ENCODE peak calls at places on chromosome X, in five cellular contexts. B, G, D, A and P are unnamed samples.

GRCh38 chrX:15146515-15146914 is 123.4 kb downstream of the ASB9 start:
- DNase-seq in B (no peak), A (no peak), G (peak), D (peak), P (no peak)

GRCh38 chrX:147637190-147637589 is 274.5 kb upstream of the FMR1 start:
- DNase-seq in A (no peak), D (no peak), B (no peak), G (no peak), P (no peak)

GRCh38 chrX:124619710-124620109 is 273.3 kb downstream of the SH2D1A start:
- DNase-seq in D (no peak), A (no peak), B (no peak), G (no peak), P (no peak)

GRCh38 chrX:10486373-10486772 is 134.0 kb downstream of the MID1 start:
- DNase-seq in A (no peak), D (peak), B (no peak), G (no peak), P (no peak)

GRCh38 chrX:47590984-47591383 is 8.7 kb downstream of the TIMP1 start:
- DNase-seq in A (no peak), D (no peak), G (no peak), B (no peak), P (no peak)

GRCh38 chrX:50202539-50202938 is 1.7 kb upstream of the AKAP4 start:
- DNase-seq in G (no peak), D (no peak), B (no peak), A (no peak), P (no peak)

GRCh38 chrX:150012647-150013046 is 74.4 kb upstream of the EOLA2 start:
- DNase-seq in G (no peak), A (no peak), D (peak), B (no peak), P (no peak)

GRCh38 chrX:7542566-7542965 is 300.4 kb upstream of the VCX start:
- DNase-seq in A (no peak), G (no peak), D (no peak), B (no peak), P (no peak)

GRCh38 chrX:107205770-107206696 is at the start of the genes DNAAF6 and NUP62CL:
- DNase-seq in B (peak), D (peak), G (peak), A (peak), P (no peak)

GRCh38 chrX:6954836-6955235 is 192.7 kb upstream of the STS start:
- DNase-seq in D (no peak), B (no peak), G (no peak), A (no peak), P (no peak)

GRCh38 chrX:150536455-150537116 is 31.8 kb upstream of the MTM1 start:
- DNase-seq in D (peak), G (no peak), A (no peak), B (no peak), P (no peak)

GRCh38 chrX:71292669-71293379 is 8.7 kb upstream of the ITGB1BP2 start:
- DNase-seq in B (no peak), D (no peak), G (no peak), A (no peak), P (no peak)

GRCh38 chrX:69015564-69016218 is 149.6 kb downstream of the PJA1 start:
- DNase-seq in A (no peak), B (no peak), D (peak), G (no peak), P (no peak)

GRCh38 chrX:116317409-116317808 is 119.0 kb upstream of the SLC6A14 start:
- DNase-seq in B (peak), G (no peak), D (peak), A (peak), P (no peak)

GRCh38 chrX:150150780-150151125 is 212.4 kb upstream of the MAMLD1 start:
- DNase-seq in D (no peak), A (no peak), G (no peak), B (no peak), P (no peak)

GRCh38 chrX:113929004-113929403 is 654.9 kb upstream of the HTR2C start:
- DNase-seq in B (peak), G (peak), A (no peak), D (peak), P (peak)

GRCh38 chrX:151176351-151176750 is at the start of gene GPR50:
- DNase-seq in B (no peak), D (no peak), A (no peak), G (no peak), P (no peak)

GRCh38 chrX:30863969-30864368 is 25.1 kb downstream of the TAB3 start:
- DNase-seq in G (no peak), A (peak), D (no peak), B (no peak), P (no peak)

GRCh38 chrX:43526206-43526605 is 129.9 kb upstream of the MAOA start:
- DNase-seq in A (no peak), D (no peak), G (no peak), B (no peak), P (no peak)

GRCh38 chrX:75155454-75155829 is 641 bp downstream of the ABCB7 start:
- DNase-seq in A (no peak), B (no peak), G (peak), D (no peak), P (no peak)

DNA sequence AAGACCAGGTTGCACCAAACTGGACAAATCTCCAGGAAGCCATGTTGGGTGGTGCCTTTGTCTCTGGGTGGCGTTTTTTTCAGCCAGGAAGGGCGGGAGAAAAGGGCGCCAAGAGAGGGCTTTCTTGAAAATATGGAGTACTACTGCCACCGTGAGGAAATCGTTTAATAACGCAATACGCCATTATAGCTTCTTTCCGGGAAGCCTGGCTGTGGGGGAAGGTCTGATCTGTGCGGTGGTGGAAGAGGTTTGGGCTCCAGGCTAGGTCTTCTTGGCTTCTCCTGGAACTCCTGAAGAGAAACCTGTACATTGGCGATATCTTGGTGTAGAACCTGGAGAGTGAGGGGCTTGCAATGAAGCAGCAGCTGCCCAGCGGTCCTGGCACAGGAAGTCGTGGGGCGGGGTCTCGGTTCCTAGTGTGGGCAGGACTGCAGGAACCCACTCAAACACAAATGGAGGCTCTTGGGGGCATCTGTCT is 202.7 kb downstream of the OR13H1 start:
- DNase-seq in D (no peak), B (peak), G (peak), A (no peak), P (no peak)
- TF ChIP-seq CTCF in D (no peak), B (peak), G (no peak), A (no peak), P (peak)

GRCh38 chrX:2819345-2820130 is 9.2 kb upstream of the GYG2 start:
- DNase-seq in D (peak), B (no peak), A (no peak), G (peak), P (no peak)
- H3K4me3 ChIP-seq in D (no peak), B (no peak), A (no peak), G (no peak), P (no peak)

GRCh38 chrX:110046971-110047370 is 44.1 kb downstream of the TMEM164 start:
- DNase-seq in G (no peak), D (no peak), A (no peak), B (no peak), P (no peak)
- TF ChIP-seq CTCF in G (no peak), D (no peak), A (no peak), B (no peak), P (no peak)

DNA sequence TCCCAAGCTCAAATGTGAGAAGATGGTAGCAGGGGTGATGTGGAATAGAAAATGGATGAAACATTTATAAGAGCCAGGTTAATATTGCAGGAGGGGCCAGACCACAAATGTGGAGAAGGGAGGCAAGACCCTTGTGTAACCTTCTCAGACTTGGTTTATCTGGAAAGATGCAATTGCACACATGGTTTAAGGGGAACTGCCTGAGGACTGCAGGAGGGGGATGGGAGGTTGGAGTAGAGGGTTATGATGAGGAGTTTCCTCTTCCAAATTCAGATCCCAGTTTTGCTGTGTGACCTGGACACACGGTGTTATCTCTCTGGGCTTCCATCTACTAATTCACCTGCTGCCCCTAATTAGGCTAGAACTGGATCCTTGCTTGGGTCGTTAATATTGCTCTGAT is 46.1 kb downstream of the RAB40AL start:
- DNase-seq in B (no peak), G (no peak), A (no peak), D (no peak), P (no peak)
- H3K4me3 ChIP-seq in B (no peak), G (no peak), A (no peak), D (no peak), P (no peak)

DNA sequence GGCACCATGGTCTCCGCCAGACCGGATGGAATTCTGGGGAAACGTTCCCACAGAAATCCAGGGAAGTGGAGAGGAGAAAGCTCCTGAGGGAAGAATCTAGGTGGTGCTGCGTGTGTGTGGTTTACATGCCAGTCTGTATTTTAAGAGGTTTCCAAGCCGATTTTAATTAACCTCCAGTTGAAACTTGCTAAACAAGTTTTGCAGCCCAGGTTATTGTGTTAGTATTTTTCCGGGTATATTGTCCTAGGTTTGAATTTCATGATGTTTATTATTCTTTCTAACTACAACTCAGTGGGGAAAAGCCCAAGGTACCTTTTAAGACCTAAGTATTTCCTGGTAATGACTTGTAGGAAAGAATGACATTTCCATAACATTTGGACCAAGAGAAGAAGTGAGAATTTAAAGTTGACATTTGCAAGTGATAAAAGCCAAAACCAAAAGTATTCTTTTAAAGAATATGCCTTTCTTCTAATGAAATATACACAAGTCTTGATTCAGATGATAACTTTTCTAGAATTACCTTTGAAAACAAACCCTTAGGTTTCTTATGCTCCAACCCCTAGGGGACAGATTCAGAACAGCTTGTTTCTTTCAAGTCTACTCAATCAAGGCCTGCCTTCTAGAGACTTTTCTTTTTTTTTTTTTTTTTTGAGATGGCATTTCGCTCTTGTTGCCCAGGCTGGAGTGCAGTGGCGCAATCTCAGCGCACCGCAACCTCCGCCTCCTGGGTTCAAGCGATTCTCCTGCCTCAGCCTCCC is 14.6 kb downstream of the SAT1 start:
- DNase-seq in B (peak), A (no peak), D (no peak), G (no peak), P (no peak)
- TF ChIP-seq CTCF in B (no peak), A (no peak), D (no peak), G (no peak), P (no peak)

GRCh38 chrX:40108959-40109287 is 11.2 kb upstream of the BCOR start:
- DNase-seq in B (peak), D (peak), A (peak), G (peak), P (no peak)
- H3K4me3 ChIP-seq in B (no peak), D (peak), A (peak), G (peak), P (peak)

GRCh38 chrX:133473451-133473850 is 58.2 kb upstream of the GPC4 start:
- DNase-seq in D (no peak), G (no peak), B (no peak), A (no peak), P (no peak)

GRCh38 chrX:133475953-133476352 is 60.7 kb upstream of the GPC4 start:
- DNase-seq in D (no peak), A (no peak), B (no peak), G (no peak), P (no peak)

GRCh38 chrX:133474559-133474958 is 59.3 kb upstream of the GPC4 start:
- DNase-seq in D (no peak), B (no peak), A (no peak), G (no peak), P (no peak)

DNA sequence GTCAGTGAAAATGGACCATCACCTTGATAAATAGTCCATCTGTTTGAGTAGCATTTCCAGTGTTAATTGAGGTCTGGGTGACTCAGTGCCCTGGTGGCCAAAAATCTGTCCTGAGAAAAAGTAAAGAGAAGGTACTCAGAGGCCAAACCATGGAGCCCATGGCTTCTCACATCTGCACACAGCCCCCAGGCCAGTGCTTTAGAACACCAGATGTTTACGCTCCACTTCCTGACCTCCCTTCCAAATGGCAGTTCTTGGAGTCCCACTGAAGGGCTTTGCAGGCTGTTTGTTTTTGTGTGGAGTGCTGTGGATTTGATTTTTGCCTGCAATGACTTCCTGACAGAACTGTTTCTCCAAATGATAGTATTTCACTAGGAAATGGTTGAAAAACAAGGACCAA is 60.2 kb upstream of the GPC4 start:
- DNase-seq in G (no peak), D (no peak), B (no peak), A (peak), P (no peak)
- TF ChIP-seq CTCF in G (no peak), D (no peak), B (no peak), A (no peak), P (no peak)

GRCh38 chrX:95728446-95728845 is 956.2 kb upstream of the DIAPH2 start:
- DNase-seq in D (no peak), B (no peak), G (no peak), A (no peak), P (no peak)

GRCh38 chrX:95733426-95733825 is 951.2 kb upstream of the DIAPH2 start:
- DNase-seq in D (no peak), B (no peak), A (no peak), G (no peak), P (no peak)
- H3K4me3 ChIP-seq in D (no peak), B (no peak), A (no peak), G (no peak), P (no peak)